ENCODE peak calls at places on chromosomes 6 and 20, in six cellular contexts. One of them, this sample, is unnamed.

GRCh38 chr6:127026247-127026646 is 92.2 kb upstream of the RSPO3 start:
- DNase-seq in AG09319: no peak
- DNase-seq in WTC11: no peak
- DNase-seq in B cell: no peak
- DNase-seq in GM13976: no peak
- DNase-seq in RWPE1: peak
- DNase-seq in this sample: no peak

GRCh38 chr6:122399348-122400120 is at the start of gene HSF2:
- DNase-seq in B cell: peak
- DNase-seq in GM13976: peak
- DNase-seq in RWPE1: peak
- DNase-seq in WTC11: peak
- DNase-seq in AG09319: peak
- DNase-seq in this sample: peak

GRCh38 chr6:126716826-126717514 is 377.1 kb downstream of the CENPW start:
- DNase-seq in GM13976: no peak
- DNase-seq in WTC11: no peak
- DNase-seq in AG09319: no peak
- DNase-seq in B cell: no peak
- DNase-seq in RWPE1: peak
- DNase-seq in this sample: peak

GRCh38 chr6:108904731-108905130 is 56.5 kb downstream of the ARMC2 start:
- DNase-seq in GM13976: peak
- DNase-seq in AG09319: no peak
- DNase-seq in RWPE1: no peak
- DNase-seq in B cell: no peak
- DNase-seq in WTC11: no peak
- DNase-seq in this sample: no peak

GRCh38 chr6:50990750-50991446 is 172.2 kb downstream of the TFAP2B start:
- DNase-seq in GM13976: no peak
- DNase-seq in WTC11: no peak
- DNase-seq in B cell: no peak
- DNase-seq in RWPE1: peak
- DNase-seq in AG09319: no peak
- DNase-seq in this sample: no peak

GRCh38 chr20:58112017-58112781 is 116.3 kb downstream of the ANKRD60 start:
- DNase-seq in RWPE1: peak
- DNase-seq in GM13976: no peak
- DNase-seq in AG09319: no peak
- DNase-seq in WTC11: no peak
- DNase-seq in B cell: no peak
- DNase-seq in this sample: no peak

GRCh38 chr6:42315991-42316378 is 98.3 kb upstream of the MRPS10 start:
- DNase-seq in B cell: no peak
- DNase-seq in WTC11: no peak
- DNase-seq in GM13976: peak
- DNase-seq in AG09319: peak
- DNase-seq in RWPE1: peak
- DNase-seq in this sample: no peak

GRCh38 chr6:163147988-163148387 is 266.5 kb upstream of the QKI start:
- DNase-seq in B cell: no peak
- DNase-seq in RWPE1: no peak
- DNase-seq in GM13976: no peak
- DNase-seq in WTC11: no peak
- DNase-seq in AG09319: no peak
- DNase-seq in this sample: no peak

GRCh38 chr20:29878777-29879442 is 1378.6 kb upstream of the DEFB115 start:
- DNase-seq in RWPE1: no peak
- DNase-seq in WTC11: peak
- DNase-seq in GM13976: peak
- DNase-seq in AG09319: no peak
- DNase-seq in B cell: peak
- DNase-seq in this sample: no peak

GRCh38 chr6:135269399-135270005 is 88.4 kb downstream of the MYB start:
- DNase-seq in AG09319: no peak
- DNase-seq in RWPE1: no peak
- DNase-seq in WTC11: no peak
- DNase-seq in B cell: no peak
- DNase-seq in GM13976: no peak
- DNase-seq in this sample: no peak

GRCh38 chr20:31718952-31719643 is 3.6 kb downstream of the BCL2L1 start:
- DNase-seq in AG09319: no peak
- DNase-seq in GM13976: no peak
- DNase-seq in WTC11: no peak
- DNase-seq in RWPE1: no peak
- DNase-seq in B cell: no peak
- DNase-seq in this sample: no peak

GRCh38 chr20:9909167-9909566 is 70.3 kb upstream of the PAK5 start:
- DNase-seq in RWPE1: no peak
- DNase-seq in WTC11: no peak
- DNase-seq in AG09319: no peak
- DNase-seq in GM13976: no peak
- DNase-seq in B cell: no peak
- DNase-seq in this sample: no peak

GRCh38 chr6:112802154-112802553 is 455.0 kb downstream of the RFPL4B start:
- DNase-seq in RWPE1: peak
- DNase-seq in B cell: no peak
- DNase-seq in WTC11: no peak
- DNase-seq in AG09319: peak
- DNase-seq in GM13976: no peak
- DNase-seq in this sample: no peak

GRCh38 chr20:51402201-51402600 is 140.3 kb downstream of the NFATC2 start:
- DNase-seq in B cell: no peak
- DNase-seq in GM13976: no peak
- DNase-seq in AG09319: peak
- DNase-seq in RWPE1: no peak
- DNase-seq in WTC11: no peak
- DNase-seq in this sample: no peak

GRCh38 chr20:26276811-26277210 is 580.2 kb upstream of the ZNF337 start:
- DNase-seq in B cell: no peak
- DNase-seq in RWPE1: no peak
- DNase-seq in GM13976: no peak
- DNase-seq in WTC11: peak
- DNase-seq in AG09319: no peak
- DNase-seq in this sample: peak

GRCh38 chr20:2914160-2914559 is 40.9 kb downstream of the PTPRA start:
- DNase-seq in RWPE1: no peak
- DNase-seq in AG09319: no peak
- DNase-seq in GM13976: no peak
- DNase-seq in WTC11: no peak
- DNase-seq in B cell: no peak
- DNase-seq in this sample: no peak

GRCh38 chr20:34703573-34704176 is 469 bp upstream of the TP53INP2 start:
- DNase-seq in B cell: no peak
- DNase-seq in GM13976: peak
- DNase-seq in AG09319: no peak
- DNase-seq in WTC11: peak
- DNase-seq in RWPE1: no peak
- DNase-seq in this sample: peak

GRCh38 chr20:48786916-48787676 is 40.7 kb downstream of the PREX1 start:
- DNase-seq in RWPE1: no peak
- DNase-seq in AG09319: no peak
- DNase-seq in GM13976: no peak
- DNase-seq in WTC11: no peak
- DNase-seq in B cell: no peak
- DNase-seq in this sample: peak

GRCh38 chr20:2756056-2756611 is 44.3 kb downstream of the CPXM1 start:
- DNase-seq in RWPE1: peak
- DNase-seq in AG09319: no peak
- DNase-seq in GM13976: peak
- DNase-seq in WTC11: peak
- DNase-seq in B cell: no peak
- DNase-seq in this sample: peak

GRCh38 chr6:112269165-112269564 is 14.8 kb upstream of the LAMA4 start:
- DNase-seq in GM13976: no peak
- DNase-seq in WTC11: no peak
- DNase-seq in B cell: no peak
- DNase-seq in RWPE1: no peak
- DNase-seq in AG09319: no peak
- DNase-seq in this sample: no peak

GRCh38 chr20:56940466-56940865 is 311.4 kb downstream of the TFAP2C start:
- DNase-seq in GM13976: no peak
- DNase-seq in RWPE1: no peak
- DNase-seq in WTC11: no peak
- DNase-seq in AG09319: no peak
- DNase-seq in B cell: no peak
- DNase-seq in this sample: no peak

GRCh38 chr6:22025468-22026159 is 271.2 kb downstream of the PRL start:
- DNase-seq in RWPE1: peak
- DNase-seq in WTC11: peak
- DNase-seq in AG09319: no peak
- DNase-seq in GM13976: peak
- DNase-seq in B cell: no peak
- DNase-seq in this sample: peak

GRCh38 chr6:71510057-71510713 is 221.6 kb downstream of the OGFRL1 start:
- DNase-seq in GM13976: peak
- DNase-seq in B cell: peak
- DNase-seq in WTC11: peak
- DNase-seq in AG09319: peak
- DNase-seq in RWPE1: peak
- DNase-seq in this sample: peak

GRCh38 chr6:127967708-127968107 is 66.8 kb upstream of the THEMIS start:
- DNase-seq in GM13976: no peak
- DNase-seq in RWPE1: no peak
- DNase-seq in B cell: no peak
- DNase-seq in AG09319: no peak
- DNase-seq in WTC11: no peak
- DNase-seq in this sample: no peak

GRCh38 chr20:58702859-58703648 is 10.5 kb downstream of the NPEPL1 start:
- DNase-seq in B cell: no peak
- DNase-seq in WTC11: peak
- DNase-seq in GM13976: no peak
- DNase-seq in RWPE1: no peak
- DNase-seq in AG09319: no peak
- DNase-seq in this sample: no peak

GRCh38 chr6:151494235-151494950 is 576 bp downstream of the CCDC170 start:
- DNase-seq in GM13976: peak
- DNase-seq in WTC11: peak
- DNase-seq in AG09319: no peak
- DNase-seq in RWPE1: peak
- DNase-seq in B cell: no peak
- DNase-seq in this sample: no peak

DNA sequence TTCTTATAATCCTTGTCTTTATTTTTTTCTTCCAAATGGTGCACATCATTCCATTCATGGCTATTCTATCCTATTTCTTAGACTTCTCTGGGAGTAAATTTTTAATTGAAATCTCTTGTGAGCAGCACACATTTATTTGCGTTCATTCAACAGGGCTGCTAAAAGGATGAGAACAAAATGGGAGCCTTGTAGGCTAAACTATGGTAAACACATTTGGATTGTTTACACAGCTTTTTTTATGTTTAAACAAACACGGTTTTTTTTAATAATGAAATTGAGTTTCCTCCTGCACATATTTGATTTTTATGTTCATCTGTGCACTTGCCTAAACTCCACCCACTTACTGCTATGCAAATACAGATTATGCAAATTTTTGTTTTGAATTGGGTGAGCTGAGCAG is 92.1 kb downstream of the OLIG3 start:
- DNase-seq in WTC11: no peak
- DNase-seq in AG09319: no peak
- DNase-seq in GM13976: no peak
- DNase-seq in B cell: no peak
- DNase-seq in RWPE1: no peak
- DNase-seq in this sample: no peak
- TF ChIP-seq CTCF in WTC11: no peak
- TF ChIP-seq CTCF in AG09319: no peak
- TF ChIP-seq CTCF in GM13976: no peak
- TF ChIP-seq CTCF in B cell: no peak
- TF ChIP-seq CTCF in RWPE1: no peak
- TF ChIP-seq CTCF in this sample: no peak

GRCh38 chr6:124854338-124854922 is 107.8 kb upstream of the RNF217 start:
- DNase-seq in AG09319: no peak
- DNase-seq in B cell: no peak
- DNase-seq in RWPE1: peak
- DNase-seq in WTC11: no peak
- DNase-seq in GM13976: no peak
- DNase-seq in this sample: no peak
- TF ChIP-seq CTCF in AG09319: peak
- TF ChIP-seq CTCF in B cell: no peak
- TF ChIP-seq CTCF in RWPE1: peak
- TF ChIP-seq CTCF in WTC11: no peak
- TF ChIP-seq CTCF in GM13976: no peak
- TF ChIP-seq CTCF in this sample: peak

DNA sequence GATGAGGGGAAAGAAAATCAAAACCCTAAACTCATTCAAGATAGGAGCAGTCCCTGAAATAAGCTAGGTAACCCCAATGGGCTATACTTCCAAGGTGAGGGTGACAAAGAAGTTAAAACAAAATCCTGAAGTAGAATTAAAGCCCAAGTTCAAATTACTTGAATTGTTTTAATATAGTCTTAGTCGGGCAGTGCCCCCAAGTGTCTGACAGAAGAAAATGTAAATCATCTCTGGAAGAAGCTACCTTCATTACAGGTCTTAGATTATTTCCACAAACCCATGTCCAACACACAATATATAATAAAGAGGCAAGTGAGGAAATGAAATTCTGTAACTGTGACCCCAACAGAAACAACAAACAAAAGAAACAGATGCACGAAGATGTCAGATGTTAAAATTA is 36.8 kb upstream of the L3MBTL3 start:
- DNase-seq in B cell: no peak
- DNase-seq in RWPE1: no peak
- DNase-seq in AG09319: no peak
- DNase-seq in WTC11: no peak
- DNase-seq in GM13976: no peak
- DNase-seq in this sample: no peak
- TF ChIP-seq CTCF in B cell: no peak
- TF ChIP-seq CTCF in RWPE1: no peak
- TF ChIP-seq CTCF in AG09319: peak
- TF ChIP-seq CTCF in WTC11: no peak
- TF ChIP-seq CTCF in GM13976: no peak
- TF ChIP-seq CTCF in this sample: no peak

DNA sequence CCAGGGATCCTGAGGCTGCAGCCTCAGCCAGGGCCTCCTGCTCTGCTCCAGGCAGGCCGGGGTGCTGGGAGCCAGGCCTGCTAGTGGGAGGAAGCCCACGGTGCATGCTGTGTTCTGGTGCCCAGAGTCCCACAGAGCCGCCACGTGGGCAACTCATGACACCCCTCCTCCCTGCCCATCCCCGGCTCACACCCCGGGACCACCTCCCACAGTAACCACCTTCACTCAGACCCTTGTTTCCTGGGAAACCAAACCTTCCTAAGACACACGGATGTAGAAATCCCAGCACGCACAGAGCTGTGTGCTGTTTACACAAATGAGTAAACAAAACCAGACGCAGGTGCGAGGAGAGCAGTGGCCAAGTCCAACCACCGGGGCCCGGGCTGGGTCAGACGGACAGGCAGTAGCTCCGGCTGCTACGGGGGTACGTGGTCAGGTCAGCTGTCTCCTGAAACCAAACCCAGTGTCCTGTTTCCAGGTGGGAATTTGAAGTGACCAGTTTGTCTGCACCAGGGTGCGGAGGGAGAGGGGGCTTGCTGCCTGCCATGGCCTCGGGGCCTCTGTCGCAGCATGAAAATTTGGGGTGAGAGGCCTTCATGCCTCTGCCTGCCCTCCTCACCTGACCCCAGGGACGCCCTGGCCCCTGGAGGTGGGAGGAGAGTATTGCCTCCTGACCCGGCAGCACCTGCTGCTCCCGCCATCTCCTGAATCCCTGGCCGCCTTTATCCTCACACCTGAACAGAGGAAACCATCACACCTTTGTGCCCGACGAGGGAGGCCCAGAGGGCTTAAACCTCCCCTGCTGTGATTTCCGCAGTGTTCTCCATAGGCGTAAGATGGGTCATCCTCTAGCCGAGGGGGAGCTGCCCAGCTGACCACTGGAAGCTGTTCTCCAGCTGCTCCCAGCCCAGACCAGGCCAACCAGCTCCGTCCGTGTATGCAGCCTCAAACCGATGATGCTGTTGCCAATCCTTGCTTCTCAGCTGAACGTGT is 52.0 kb upstream of the SMOC2 start:
- DNase-seq in B cell: no peak
- DNase-seq in WTC11: no peak
- DNase-seq in GM13976: no peak
- DNase-seq in AG09319: no peak
- DNase-seq in RWPE1: no peak
- DNase-seq in this sample: no peak
- TF ChIP-seq CTCF in B cell: no peak
- TF ChIP-seq CTCF in WTC11: peak
- TF ChIP-seq CTCF in GM13976: no peak
- TF ChIP-seq CTCF in AG09319: no peak
- TF ChIP-seq CTCF in RWPE1: no peak
- TF ChIP-seq CTCF in this sample: no peak

This sample was measured in nephron progenitor cell.